ENCODE peak calls at places on chromosomes 5 and 9, in five cellular contexts. D, I, O, T and Y are unnamed samples.

GRCh38 chr9:82490019-82490499 is 501.5 kb downstream of the SPATA31D1 start:
- DNase-seq in D (peak; percentile 36), I (no peak), O (no peak), T (peak; percentile 40), Y (no peak)

GRCh38 chr5:22531986-22532385 is 321.2 kb downstream of the CDH12 start:
- DNase-seq in D (no peak), I (no peak), O (no peak), T (no peak), Y (no peak)

GRCh38 chr5:172748341-172748843 is 22.6 kb downstream of the DUSP1 start:
- DNase-seq in D (peak; percentile 90), I (no peak), O (no peak), T (no peak), Y (peak; percentile 83)

GRCh38 chr9:69295872-69296562 is 29.0 kb upstream of the ENTREP1 start:
- DNase-seq in D (peak; percentile 7), I (no peak), O (no peak), T (no peak), Y (no peak)

GRCh38 chr9:3054017-3054586 is 210.2 kb upstream of the PUM3 start:
- DNase-seq in D (no peak), I (no peak), O (no peak), T (no peak), Y (no peak)

GRCh38 chr5:42520957-42521356 is 97.7 kb downstream of the GHR start:
- DNase-seq in D (no peak), I (no peak), O (no peak), T (no peak), Y (no peak)

GRCh38 chr5:52502591-52502990 is 285.1 kb upstream of the ITGA1 start:
- DNase-seq in D (no peak), I (no peak), O (no peak), T (no peak), Y (no peak)

GRCh38 chr5:131814990-131815389 is 18.2 kb upstream of the FNIP1 start:
- DNase-seq in D (peak; percentile 92), I (no peak), O (no peak), T (no peak), Y (no peak)

GRCh38 chr9:27125936-27126335 is 16.9 kb downstream of the TEK start:
- DNase-seq in D (peak; percentile 17), I (no peak), O (no peak), T (no peak), Y (no peak)

DNA sequence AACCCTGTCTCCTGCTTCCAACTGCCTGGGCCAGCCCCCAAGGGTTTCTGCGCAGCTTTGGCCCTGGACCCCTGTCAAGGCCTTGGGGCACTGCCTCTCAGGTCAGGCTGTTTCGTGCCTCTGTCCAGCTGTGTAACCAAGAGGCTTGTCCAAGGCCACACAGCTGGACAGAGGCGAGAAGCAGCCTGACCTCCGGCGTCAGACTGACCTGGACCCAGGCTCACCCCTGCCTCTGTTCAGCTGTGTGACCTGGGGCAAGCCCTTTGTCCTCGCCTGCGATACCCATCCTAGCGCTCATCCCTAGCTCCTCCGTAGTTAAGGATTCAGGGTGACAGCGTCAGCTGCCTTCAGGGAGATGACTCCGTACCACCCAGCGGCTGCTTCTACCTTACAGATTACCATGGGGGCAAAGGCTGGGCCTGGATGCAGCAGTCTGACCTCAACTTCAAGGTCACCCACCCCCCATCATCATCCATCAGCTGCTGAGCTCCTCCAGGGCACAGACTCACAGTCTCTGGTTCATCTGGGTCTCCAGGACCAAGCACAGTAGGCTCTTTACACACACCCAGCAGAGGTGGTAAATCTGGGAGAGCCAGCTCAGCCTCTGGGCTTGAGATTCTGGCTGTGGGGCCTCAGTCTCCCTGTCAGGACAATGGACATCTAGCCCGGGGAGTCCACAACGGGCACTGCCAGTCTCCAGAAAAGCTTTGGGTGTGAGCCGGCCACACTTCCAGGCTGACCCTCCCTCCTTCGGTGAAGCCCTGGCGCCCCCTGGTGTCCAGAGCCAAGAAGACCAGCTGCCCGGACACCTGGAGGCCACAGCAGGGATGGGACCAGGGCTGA is 7.9 kb downstream of the AK1 start:
- DNase-seq in D (peak; percentile 87), I (peak; percentile 94), O (peak; percentile 87), T (peak; percentile 76), Y (no peak)
- TF ChIP-seq CTCF in D (peak; percentile 90), I (peak; percentile 90), O (peak; percentile 84), T (peak; percentile 70), Y (peak; percentile 90)

GRCh38 chr9:463455-464125 is 248.9 kb downstream of the DOCK8 start:
- DNase-seq in D (no peak), I (no peak), O (no peak), T (no peak), Y (no peak)

GRCh38 chr9:456365-456764 is 241.7 kb downstream of the DOCK8 start:
- DNase-seq in D (no peak), I (no peak), O (no peak), T (no peak), Y (no peak)

GRCh38 chr9:462611-463010 is 247.9 kb downstream of the DOCK8 start:
- DNase-seq in D (no peak), I (no peak), O (no peak), T (no peak), Y (no peak)

GRCh38 chr9:459491-460444 is 245.1 kb downstream of the DOCK8 start:
- DNase-seq in D (no peak), I (no peak), O (no peak), T (no peak), Y (no peak)
- TF ChIP-seq CTCF in D (no peak), I (no peak), O (no peak), T (no peak), Y (no peak)

DNA sequence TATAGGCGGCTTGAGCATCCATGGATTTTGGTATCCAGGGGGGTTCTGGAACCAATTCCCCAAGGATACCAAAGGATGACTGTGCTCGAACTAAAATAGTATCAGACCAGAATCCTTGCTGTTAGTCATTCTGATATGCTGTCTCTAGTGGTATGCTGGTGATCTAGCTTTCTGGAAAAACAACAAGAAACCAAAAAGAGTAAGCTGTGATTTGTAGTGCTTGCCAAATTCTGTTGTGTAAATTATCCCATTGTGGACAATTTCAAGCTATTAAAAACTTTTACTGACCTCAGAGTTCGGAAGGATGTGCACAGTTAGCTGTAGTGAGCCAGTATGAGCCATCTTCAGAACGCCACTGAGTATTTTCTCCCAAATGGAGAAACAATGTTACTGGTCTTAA is 99.0 kb upstream of the FBN2 start:
- DNase-seq in D (peak; percentile 76), I (no peak), O (no peak), T (no peak), Y (no peak)
- TF ChIP-seq CTCF in D (peak; percentile 31), I (no peak), O (no peak), T (no peak), Y (peak; percentile 55)

GRCh38 chr5:133921069-133921468 is 47.4 kb downstream of the C5orf15 start:
- DNase-seq in D (no peak), I (no peak), O (no peak), T (no peak), Y (no peak)

GRCh38 chr5:133916914-133917313 is 51.5 kb downstream of the C5orf15 start:
- DNase-seq in D (no peak), I (no peak), O (no peak), T (no peak), Y (no peak)

GRCh38 chr5:133918316-133918715 is 50.1 kb downstream of the C5orf15 start:
- DNase-seq in D (no peak), I (no peak), O (no peak), T (no peak), Y (no peak)

GRCh38 chr5:133918731-133919130 is 49.7 kb downstream of the C5orf15 start:
- DNase-seq in D (no peak), I (no peak), O (no peak), T (no peak), Y (no peak)

GRCh38 chr5:133919148-133920136 is 49.0 kb downstream of the C5orf15 start:
- DNase-seq in D (no peak), I (no peak), O (no peak), T (no peak), Y (no peak)
- TF ChIP-seq CTCF in D (no peak), I (no peak), O (no peak), T (no peak), Y (no peak)

GRCh38 chr5:79256563-79256962 is 20.6 kb downstream of the JMY start:
- DNase-seq in D (no peak), I (no peak), O (no peak), T (no peak), Y (no peak)

GRCh38 chr5:79257314-79257713 is 21.4 kb downstream of the JMY start:
- DNase-seq in D (no peak), I (no peak), O (no peak), T (no peak), Y (no peak)

GRCh38 chr5:79258801-79259200 is 22.9 kb downstream of the JMY start:
- DNase-seq in D (no peak), I (no peak), O (no peak), T (no peak), Y (no peak)

GRCh38 chr5:79259383-79259782 is 23.5 kb downstream of the JMY start:
- DNase-seq in D (no peak), I (no peak), O (no peak), T (no peak), Y (no peak)

GRCh38 chr5:79255786-79256557 is 20.0 kb downstream of the JMY start:
- DNase-seq in D (peak; percentile 47), I (no peak), O (no peak), T (no peak), Y (no peak)
- TF ChIP-seq CTCF in D (peak; percentile 78), I (peak; percentile 38), O (no peak), T (no peak), Y (peak; percentile 75)

DNA sequence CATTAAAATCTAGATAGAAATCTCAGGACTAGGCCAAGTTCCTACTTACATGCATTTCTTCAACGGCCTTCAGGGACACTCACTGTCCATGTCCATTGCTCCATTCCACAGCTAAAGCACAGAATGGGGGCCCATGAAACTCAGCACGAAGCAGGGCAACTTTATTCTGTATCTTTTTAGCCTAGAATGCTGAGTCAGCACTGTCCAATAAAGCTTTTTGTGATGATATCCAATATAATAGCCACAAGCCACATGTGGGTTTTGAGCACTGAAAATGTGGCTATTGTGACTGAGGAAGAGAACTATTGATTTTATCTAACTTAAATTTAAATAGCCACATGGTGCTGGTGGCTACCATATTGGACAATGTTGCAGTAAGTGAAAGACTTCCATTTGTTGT is 21.6 kb downstream of the OTP start:
- DNase-seq in D (no peak), I (no peak), O (no peak), T (no peak), Y (no peak)
- TF ChIP-seq CTCF in D (no peak), I (no peak), O (no peak), T (no peak), Y (no peak)